ENCODE peak calls at places on chromosome 18, in eight cellular contexts. S, D, P, X, Y, T, V and G are unnamed samples. For H3K36me3 and H3K4me1, the result is how much of the 10 kb centered on the place peaks cover.

GRCh38 chr18:11672198-11672597 is 16.9 kb upstream of the GNAL start:
- DNase-seq in P (no peak), D (no peak), T (no peak), X (no peak), Y (no peak), S (no peak), V (no peak), G (no peak)

GRCh38 chr18:51051105-51051712 is 21.2 kb downstream of the SMAD4 start:
- DNase-seq in T (peak), D (peak), X (no peak), S (no peak), Y (peak), P (no peak), V (no peak), G (peak)

GRCh38 chr18:26549103-26549485 is 741 bp upstream of the KCTD1 start:
- DNase-seq in P (peak), T (peak), Y (no peak), D (peak), S (peak), X (peak), V (peak), G (peak)

GRCh38 chr18:79575891-79576685 is 103.5 kb upstream of the CTDP1 start:
- DNase-seq in T (peak), Y (no peak), D (no peak), S (no peak), V (peak), X (peak), P (peak), G (no peak)

GRCh38 chr18:76255070-76255683 is 239.9 kb downstream of the ZNF516 start:
- DNase-seq in D (no peak), X (no peak), Y (no peak), V (no peak), P (no peak), T (no peak), S (no peak), G (no peak)

GRCh38 chr18:67216846-67217245 is 299.7 kb downstream of the DSEL start:
- DNase-seq in V (no peak), Y (no peak), X (no peak), D (no peak), T (peak), P (no peak), S (no peak), G (no peak)

GRCh38 chr18:43393174-43393573 is 115.9 kb upstream of the SYT4 start:
- DNase-seq in X (no peak), S (no peak), D (no peak), V (no peak), Y (no peak), P (peak), T (no peak), G (peak)

GRCh38 chr18:62420513-62421209 is 95.6 kb downstream of the TNFRSF11A start:
- DNase-seq in X (peak), P (no peak), Y (peak), D (peak), S (peak), V (peak), T (peak), G (peak)

GRCh38 chr18:26803643-26804042 is 61.9 kb downstream of the AQP4 start:
- DNase-seq in D (no peak), S (no peak), V (no peak), P (no peak), X (no peak), T (no peak), Y (no peak), G (peak)

GRCh38 chr18:54119524-54120019 is 104.9 kb downstream of the MBD2 start:
- DNase-seq in D (peak), Y (peak), P (no peak), V (no peak), X (no peak), T (peak), S (no peak), G (peak)

GRCh38 chr18:75133721-75134645 is 75.0 kb downstream of the PTGR3 start:
- DNase-seq in V (no peak), Y (no peak), P (no peak), D (no peak), T (no peak), X (no peak), S (no peak), G (no peak)

GRCh38 chr18:36089001-36089400 is 21.6 kb upstream of the RPRD1A start:
- DNase-seq in V (no peak), P (no peak), X (no peak), S (no peak), D (no peak), Y (no peak), T (no peak), G (no peak)

GRCh38 chr18:12639990-12640880 is 17.7 kb downstream of the SPIRE1 start:
- DNase-seq in Y (peak), P (no peak), T (peak), V (no peak), D (no peak), S (no peak), X (no peak), G (peak)

GRCh38 chr18:69789794-69790193 is 157.9 kb downstream of the CD226 start:
- DNase-seq in T (no peak), S (no peak), P (no peak), D (no peak), Y (peak), X (no peak), V (no peak), G (no peak)

GRCh38 chr18:79217979-79218604 is 148.9 kb downstream of the ATP9B start:
- DNase-seq in T (no peak), X (no peak), S (no peak), V (no peak), P (no peak), D (no peak), Y (no peak), G (peak)

GRCh38 chr18:13872932-13873331 is 42.4 kb downstream of the MC2R start:
- DNase-seq in T (no peak), Y (no peak), D (no peak), V (no peak), P (no peak), X (no peak), S (no peak), G (no peak)

GRCh38 chr18:55319517-55319905 is 268.5 kb downstream of the TCF4 start:
- DNase-seq in T (peak), Y (no peak), P (no peak), D (peak), V (no peak), S (no peak), X (no peak), G (no peak)

GRCh38 chr18:75249672-75250470 is 39.3 kb downstream of the TSHZ1 start:
- DNase-seq in X (no peak), P (peak), Y (no peak), S (no peak), V (no peak), T (no peak), D (peak), G (no peak)

GRCh38 chr18:58942486-58942885 is 77.8 kb downstream of the ZNF532 start:
- DNase-seq in T (no peak), D (peak), P (no peak), Y (no peak), S (no peak), X (no peak), V (no peak), G (no peak)

GRCh38 chr18:51724790-51725721 is 527.6 kb upstream of the MEX3C start:
- DNase-seq in Y (no peak), P (no peak), X (no peak), D (no peak), T (no peak), V (no peak), S (no peak), G (no peak)

GRCh38 chr18:59691996-59692395 is 5.2 kb downstream of the CCBE1 start:
- DNase-seq in X (no peak), P (no peak), D (no peak), S (no peak), V (no peak), T (peak), Y (no peak), G (no peak)

GRCh38 chr18:33201509-33201926 is 239.0 kb downstream of the CCDC178 start:
- DNase-seq in S (no peak), T (no peak), D (peak), Y (peak), V (peak), X (no peak), P (no peak), G (peak)

GRCh38 chr18:55243852-55244251 is 284.6 kb upstream of the CCDC68 start:
- DNase-seq in X (peak), T (peak), V (no peak), S (no peak), P (peak), Y (no peak), D (no peak), G (no peak)

GRCh38 chr18:21100141-21100540 is 11.5 kb downstream of the ROCK1 start:
- DNase-seq in P (no peak), X (no peak), T (peak), D (no peak), V (no peak), S (no peak), Y (no peak), G (no peak)

GRCh38 chr18:48934400-48934707 is 16.4 kb downstream of the SMAD7 start:
- DNase-seq in P (no peak), X (no peak), S (no peak), V (no peak), Y (no peak), D (no peak), T (no peak), G (no peak)

GRCh38 chr18:21230436-21230835 is 11.6 kb upstream of the GREB1L start:
- DNase-seq in Y (no peak), V (no peak), P (no peak), D (no peak), X (no peak), T (no peak), S (no peak), G (no peak)

GRCh38 chr18:62072370-62072769 is 114.5 kb downstream of the PIGN start:
- DNase-seq in D (no peak), Y (no peak), X (no peak), S (no peak), V (no peak), P (no peak), T (no peak), G (no peak)

GRCh38 chr18:75407468-75408437 is 19.8 kb downstream of the SMIM21 start:
- DNase-seq in X (no peak), S (no peak), P (no peak), Y (no peak), V (no peak), D (no peak), T (peak), G (peak)

GRCh38 chr18:49342690-49343089 is 117.8 kb downstream of the DYM start:
- DNase-seq in V (no peak), Y (peak), X (no peak), S (no peak), D (no peak), P (no peak), T (peak), G (no peak)

GRCh38 chr18:74994502-74995403 is 214.2 kb downstream of the PTGR3 start:
- DNase-seq in T (peak), D (no peak), X (no peak), S (peak), Y (no peak), P (no peak), V (peak), G (peak)

GRCh38 chr18:11994708-11995444 is 13.6 kb downstream of the IMPA2 start:
- DNase-seq in T (peak), Y (peak), P (no peak), V (no peak), S (no peak), X (no peak), D (no peak), G (no peak)

GRCh38 chr18:63697261-63697660 is 5.5 kb upstream of the SERPINB11 start:
- DNase-seq in D (no peak), Y (no peak), P (no peak), X (no peak), T (peak), S (no peak), V (no peak), G (no peak)

GRCh38 chr18:22015156-22015555 is 154.2 kb upstream of the GATA6 start:
- DNase-seq in T (peak), S (no peak), P (no peak), V (no peak), D (no peak), X (no peak), Y (no peak), G (no peak)

GRCh38 chr18:7084766-7085080 is 32.9 kb downstream of the LAMA1 start:
- DNase-seq in S (no peak), T (peak), D (no peak), P (no peak), V (no peak), X (no peak), Y (no peak), G (no peak)

GRCh38 chr18:36296591-36297418 is 708 bp upstream of the FHOD3 start:
- DNase-seq in P (peak), Y (peak), T (peak), D (no peak), X (peak), S (peak), V (peak), G (peak)

GRCh38 chr18:49788327-49788908 is 24.9 kb downstream of the ACAA2 start:
- DNase-seq in D (no peak), Y (no peak), S (no peak), T (peak), P (no peak), X (no peak), V (no peak), G (no peak)

GRCh38 chr18:58311390-58311789 is 267.4 kb downstream of the NEDD4L start:
- DNase-seq in Y (no peak), V (no peak), D (no peak), T (no peak), P (no peak), S (no peak), X (no peak), G (no peak)

GRCh38 chr18:29644276-29644675 is 1398.3 kb downstream of the DSC3 start:
- DNase-seq in T (peak), P (no peak), V (no peak), Y (no peak), D (no peak), X (no peak), S (no peak), G (no peak)

GRCh38 chr18:50590625-50591024 is 30.7 kb downstream of the MAPK4 start:
- DNase-seq in X (no peak), Y (no peak), V (no peak), T (no peak), P (no peak), D (no peak), S (no peak), G (no peak)

DNA sequence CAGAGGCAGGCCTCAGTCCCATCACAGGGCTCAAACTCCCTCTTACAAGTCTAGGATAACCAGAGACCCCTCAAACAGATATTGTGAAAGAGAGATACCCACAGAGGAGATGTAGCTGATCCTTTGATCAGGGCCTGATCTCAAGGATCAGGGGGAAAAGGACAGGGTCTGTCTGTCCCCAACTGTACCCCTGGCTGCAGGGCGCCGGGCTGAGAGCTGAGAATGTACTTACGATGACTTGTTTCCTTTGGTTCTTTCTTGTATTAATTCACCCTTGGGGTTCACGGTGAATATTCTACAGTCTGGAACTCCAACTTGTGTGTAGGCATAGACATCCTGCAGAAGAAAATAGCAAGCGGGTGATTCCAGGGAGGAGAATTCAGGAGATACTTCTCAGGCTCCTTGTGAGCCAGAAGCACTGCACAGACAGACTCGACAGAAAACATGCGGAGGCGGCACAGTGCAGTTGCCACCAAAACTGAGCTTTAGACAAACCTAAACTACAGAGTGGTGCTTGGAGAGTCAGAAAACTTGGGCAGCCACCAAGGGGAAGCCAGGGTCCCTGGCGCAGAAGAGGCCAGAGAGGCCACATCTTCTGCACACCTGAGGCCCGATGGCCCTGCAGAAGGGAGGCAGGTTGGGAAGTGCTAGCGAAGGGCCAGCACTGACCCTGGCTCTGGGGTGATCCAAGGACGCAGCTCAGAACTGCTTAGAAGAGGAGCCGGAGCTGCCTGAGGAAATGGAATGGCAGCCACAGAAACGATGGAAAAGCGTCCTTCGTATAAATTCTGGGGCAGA is 73.9 kb downstream of the EMILIN2 start:
- DNase-seq in S (no peak), Y (no peak), T (no peak), D (no peak), X (no peak), V (no peak), P (no peak), G (no peak)
- H3K36me3 ChIP-seq in S (half or more), Y (under half), T (half or more), D (under half), X (half or more), V (under half), P (under half), G (half or more)

DNA sequence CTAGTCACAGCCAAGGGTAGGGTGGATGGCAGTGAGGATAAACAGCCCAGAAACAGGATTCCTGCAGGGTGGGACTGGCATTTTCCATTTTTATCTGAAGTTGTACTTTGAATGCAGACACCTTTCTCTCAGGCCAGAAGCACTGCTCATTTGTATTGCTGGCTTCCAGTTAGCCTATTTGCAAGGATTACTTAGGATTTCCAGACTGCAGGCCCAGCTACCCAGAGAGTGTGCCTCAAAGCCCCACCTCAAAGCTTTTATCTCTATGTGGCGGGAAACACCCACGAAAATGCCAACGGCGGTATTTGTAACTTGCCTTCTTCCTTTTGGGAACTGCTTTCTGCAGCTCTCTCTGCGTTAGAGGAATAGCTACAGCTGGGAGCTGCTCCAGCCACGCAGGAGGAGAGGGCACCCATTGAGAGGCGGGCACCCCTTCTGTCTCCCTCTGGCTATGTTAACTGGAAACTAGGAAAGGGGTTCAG is 144.8 kb downstream of the TGIF1 start:
- DNase-seq in X (no peak), V (peak), P (peak), Y (peak), T (peak), S (no peak), D (peak), G (peak)
- H3K4me1 ChIP-seq in X (half or more), V (under half), P (under half), Y (half or more), T (under half), S (half or more), D (half or more), G (under half)

GRCh38 chr18:34251919-34252318 is 27.2 kb upstream of the NOL4 start:
- DNase-seq in V (no peak), Y (no peak), P (no peak), X (no peak), D (no peak), S (no peak), T (no peak), G (no peak)
- H3K36me3 ChIP-seq in V (under half), Y (under half), P (under half), X (under half), D (under half), S (under half), T (under half), G (under half)

DNA sequence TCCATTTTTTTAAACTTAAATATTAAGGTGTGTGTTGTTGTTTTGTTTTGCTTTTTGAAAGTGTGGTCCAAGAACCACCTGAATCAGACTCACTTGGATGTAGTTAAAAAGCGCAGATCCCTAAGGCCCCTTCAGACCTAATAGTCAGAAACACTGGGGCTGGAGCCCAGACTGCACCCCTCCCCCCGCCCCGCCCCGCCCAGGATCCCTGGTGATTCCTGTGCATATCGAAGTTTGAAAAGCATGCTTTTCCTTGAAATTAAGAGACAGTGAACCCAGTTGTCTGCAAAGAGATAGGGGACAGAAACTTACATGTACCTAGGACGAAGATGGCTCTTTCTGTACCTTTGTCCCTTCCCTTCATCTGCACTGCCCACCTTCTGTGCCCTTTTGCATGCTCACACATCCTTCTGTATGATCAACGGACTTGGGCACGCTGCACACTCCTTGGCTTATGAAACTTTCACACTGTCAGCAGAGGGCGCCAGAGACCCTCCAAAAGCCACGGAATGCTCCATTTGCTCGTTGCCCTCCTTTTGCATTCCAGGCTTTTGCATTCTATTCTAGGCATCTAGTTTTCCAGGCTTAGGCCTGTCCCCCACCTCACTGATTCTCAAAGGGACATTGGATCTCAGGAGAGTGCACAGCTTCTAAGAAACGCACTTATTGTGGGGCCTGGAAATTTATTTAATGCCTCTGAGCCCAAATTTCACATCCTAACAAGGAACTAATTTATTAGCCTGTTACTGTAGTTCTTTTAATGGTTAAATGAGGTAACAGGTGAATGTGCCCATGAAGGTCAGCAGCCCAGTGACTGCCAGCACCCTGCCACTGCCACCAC is 32.8 kb upstream of the SLC14A1 start:
- DNase-seq in D (peak), P (peak), Y (peak), V (peak), S (peak), X (peak), T (peak), G (peak)
- H3K4me1 ChIP-seq in D (half or more), P (under half), Y (under half), V (under half), S (under half), X (under half), T (under half), G (under half)

GRCh38 chr18:47719096-47719780 is 211.2 kb downstream of the SMAD2 start:
- DNase-seq in Y (no peak), X (no peak), D (no peak), P (no peak), V (no peak), S (no peak), T (no peak), G (no peak)
- H3K36me3 ChIP-seq in Y (under half), X (under half), D (under half), P (under half), V (under half), S (under half), T (under half), G (under half)

GRCh38 chr18:23143059-23143831 is 8.0 kb downstream of the CABLES1 start:
- DNase-seq in X (no peak), D (no peak), P (no peak), T (no peak), V (peak), S (peak), Y (no peak), G (no peak)
- H3K4me1 ChIP-seq in X (under half), D (under half), P (under half), T (under half), V (under half), S (under half), Y (half or more), G (under half)

GRCh38 chr18:8722946-8723477 is 17.7 kb downstream of the MTCL1 start:
- DNase-seq in D (no peak), P (no peak), V (no peak), S (no peak), X (no peak), Y (peak), T (no peak), G (no peak)
- H3K36me3 ChIP-seq in D (under half), P (under half), V (under half), S (under half), X (under half), Y (under half), T (under half), G (under half)

DNA sequence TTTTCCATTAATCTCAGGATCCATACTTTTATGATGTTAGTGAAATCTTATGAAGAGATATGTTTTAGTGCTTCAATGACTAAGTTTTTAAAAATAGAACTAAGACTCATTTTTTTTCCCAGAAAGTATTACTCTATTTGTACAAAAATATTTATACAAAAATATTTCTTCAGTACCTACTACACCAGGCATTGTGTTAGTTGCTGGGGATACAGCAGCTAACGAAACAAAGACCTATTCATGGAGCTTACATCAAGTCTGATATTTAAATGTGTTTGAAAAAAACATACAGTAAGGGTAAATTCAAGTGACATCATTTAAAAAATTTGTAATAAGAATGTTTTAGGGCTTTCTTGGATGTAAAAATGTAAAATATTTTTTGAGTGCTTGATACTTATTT is 11.6 kb downstream of the VAPA start:
- DNase-seq in T (peak), S (no peak), D (no peak), X (no peak), V (no peak), Y (no peak), P (no peak), G (no peak)
- H3K4me1 ChIP-seq in T (under half), S (under half), D (half or more), X (half or more), V (half or more), Y (half or more), P (under half), G (under half)